ENCODE peak calls at places on chromosomes 5 and 9, in ten cellular contexts. A is trophoblast cell; W is naive thymus-derived CD4-positive, alpha-beta T cell; Q is T1000; N is fibroblast of the aortic adventitia; X is activated CD4-positive, alpha-beta T cell treated with anti-CD3 and anti-CD28 coated beads for 36 hours; O is endothelial cell; B is foreskin fibroblast; F is RWPE1; G is body of pancreas. H is an unnamed sample.

GRCh38 chr9:130263601-130264413 is 1.8 kb upstream of the HMCN2 start:
- DNase-seq in F (no peak), Q (no peak), N (no peak), B (no peak), O (no peak), A (no peak), W (no peak), G (no peak), X (peak; percentile 18), H (peak; percentile 46)

GRCh38 chr5:143063175-143063970 is 293.2 kb downstream of the ARHGAP26 start:
- DNase-seq in F (no peak), O (no peak), W (no peak), G (no peak), A (no peak), Q (no peak), N (peak; percentile 73), X (no peak), B (no peak), H (peak; percentile 79)

GRCh38 chr9:21796768-21797167 is 5.7 kb upstream of the MTAP start:
- DNase-seq in G (no peak), X (no peak), W (no peak), O (no peak), A (peak; percentile 94), B (no peak), Q (no peak), F (no peak), N (peak; percentile 47), H (no peak)

GRCh38 chr5:169521366-169521983 is 62.1 kb upstream of the SPDL1 start:
- DNase-seq in X (no peak), Q (no peak), A (no peak), G (peak; percentile 36), N (no peak), O (no peak), F (no peak), W (no peak), B (no peak), H (peak; percentile 87)

GRCh38 chr9:120446681-120447080 is 133.3 kb downstream of the CDK5RAP2 start:
- DNase-seq in F (no peak), W (no peak), A (peak; percentile 14), O (no peak), Q (no peak), G (no peak), N (no peak), X (no peak), B (no peak), H (no peak)

GRCh38 chr9:122158202-122158601 is 1.4 kb downstream of the NDUFA8 start:
- DNase-seq in X (peak; percentile 55), F (peak; percentile 69), N (peak; percentile 52), O (peak; percentile 39), B (no peak), W (peak; percentile 16), A (peak; percentile 43), Q (no peak), G (peak; percentile 34), H (peak; percentile 35)

GRCh38 chr9:107700902-107701301 is 211.3 kb upstream of the KLF4 start:
- DNase-seq in O (no peak), B (no peak), G (no peak), A (no peak), W (no peak), Q (no peak), F (no peak), N (no peak), X (no peak), H (no peak)

GRCh38 chr5:13188393-13188792 is 756.1 kb downstream of the DNAH5 start:
- DNase-seq in W (no peak), F (no peak), G (no peak), N (peak; percentile 0), B (no peak), X (no peak), O (no peak), A (no peak), Q (no peak), H (no peak)

GRCh38 chr5:150619359-150620230 is 20.9 kb upstream of the SYNPO start:
- DNase-seq in N (no peak), G (no peak), W (no peak), F (no peak), A (no peak), Q (no peak), B (peak; percentile 73), X (no peak), O (no peak), H (peak; percentile 84)

GRCh38 chr5:69285448-69286116 is 47.0 kb downstream of the CCDC125 start:
- DNase-seq in W (no peak), Q (no peak), F (no peak), X (no peak), O (no peak), B (no peak), N (no peak), A (no peak), G (no peak), H (no peak)

GRCh38 chr5:150960791-150961396 is 56.1 kb upstream of the ZNF300 start:
- DNase-seq in O (no peak), A (no peak), G (no peak), N (no peak), W (no peak), B (no peak), F (no peak), Q (no peak), X (no peak), H (no peak)

GRCh38 chr5:671459-672328 is 21.5 kb downstream of the TPPP start:
- DNase-seq in O (peak; percentile 82), B (peak; percentile 28), W (peak; percentile 73), G (peak; percentile 77), N (peak; percentile 41), Q (peak; percentile 23), X (peak; percentile 84), F (peak; percentile 71), A (peak; percentile 78), H (peak; percentile 86)

GRCh38 chr9:4630836-4631235 is 31.3 kb upstream of the PLPP6 start:
- DNase-seq in G (no peak), F (no peak), W (no peak), A (no peak), B (no peak), Q (no peak), O (no peak), X (no peak), N (no peak), H (no peak)

GRCh38 chr9:11946521-11946920 is 746.7 kb upstream of the TYRP1 start:
- DNase-seq in N (peak; percentile 83), G (no peak), X (no peak), A (no peak), B (no peak), W (no peak), F (peak; percentile 5), O (no peak), Q (no peak), H (no peak)

GRCh38 chr9:128987800-128988199 is 40.3 kb downstream of the NUP188 start:
- DNase-seq in F (no peak), Q (peak; percentile 47), B (peak; percentile 76), G (no peak), A (no peak), W (no peak), N (peak; percentile 73), O (no peak), X (no peak), H (no peak)

GRCh38 chr9:89185980-89186379 is 7.4 kb upstream of the SHC3 start:
- DNase-seq in B (no peak), W (no peak), N (peak; percentile 45), Q (no peak), O (peak; percentile 49), X (no peak), A (peak; percentile 37), G (no peak), F (no peak), H (no peak)

GRCh38 chr5:1526681-1527131 is 2.9 kb upstream of the LPCAT1 start:
- DNase-seq in O (no peak), X (no peak), G (peak; percentile 3), W (no peak), B (no peak), Q (no peak), A (no peak), F (no peak), N (no peak), H (peak; percentile 8)

GRCh38 chr5:76514254-76514653 is 108.9 kb downstream of the F2RL2 start:
- DNase-seq in Q (no peak), O (no peak), B (no peak), N (no peak), G (no peak), X (no peak), F (no peak), W (no peak), A (peak; percentile 97), H (no peak)

GRCh38 chr9:36818242-36818938 is 215.7 kb downstream of the PAX5 start:
- DNase-seq in A (peak; percentile 3), G (no peak), B (no peak), O (no peak), N (no peak), F (no peak), X (no peak), W (no peak), Q (no peak), H (peak; percentile 37)

H was measured in left ventricle myocardium superior.